ENCODE peak calls at places on chromosomes 4 and X, in eight cellular contexts. B is type B pancreatic cell; F is Caki2; C is hypothalamus; G is T follicular helper cell; Q is ovary; I is stimulated activated CD4-positive, alpha-beta T cell treated with anti-CD3 and anti-CD28 coated beads, Interleukin-2, amount 100 ng/mL, for 24 hours; Z is hippocampal formation. U is an unnamed sample.

GRCh38 chr4:8591626-8592365 is 769 bp upstream of the CPZ start:
- DNase-seq in B (no peak), F (no peak), C (no peak), G (no peak), Q (peak; percentile 52), I (no peak), Z (no peak), U (no peak)

GRCh38 chrX:40096395-40097091 is 1.2 kb downstream of the BCOR start:
- DNase-seq in B (no peak), F (peak; percentile 28), C (peak; percentile 55), G (peak; percentile 52), Q (no peak), I (peak; percentile 67), Z (peak; percentile 36), U (peak; percentile 19)

GRCh38 chrX:11010476-11010875 is 100.7 kb upstream of the HCCS start:
- DNase-seq in B (no peak), F (no peak), C (no peak), G (no peak), Q (no peak), I (no peak), Z (no peak), U (no peak)

GRCh38 chrX:23742174-23742692 is 843 bp downstream of the ACOT9 start:
- DNase-seq in B (no peak), F (peak; percentile 83), C (no peak), G (no peak), Q (peak; percentile 24), I (no peak), Z (no peak), U (peak; percentile 78)

GRCh38 chr4:142044271-142044670 is 407.9 kb downstream of the IL15 start:
- DNase-seq in B (no peak), F (no peak), C (no peak), G (no peak), Q (no peak), I (no peak), Z (no peak), U (no peak)

GRCh38 chr4:177228599-177228998 is 81.1 kb upstream of the NEIL3 start:
- DNase-seq in B (no peak), F (no peak), C (no peak), G (no peak), Q (no peak), I (no peak), Z (no peak), U (no peak)

GRCh38 chr4:110359076-110359475 is 116.9 kb upstream of the ENPEP start:
- DNase-seq in B (no peak), F (no peak), C (no peak), G (no peak), Q (no peak), I (no peak), Z (no peak), U (no peak)

GRCh38 chrX:119425050-119425449 is 25.9 kb downstream of the SLC25A43 start:
- DNase-seq in B (no peak), F (no peak), C (no peak), G (no peak), Q (no peak), I (no peak), Z (no peak), U (no peak)

GRCh38 chr4:135510582-135510981 is 1309.0 kb upstream of the PABPC4L start:
- DNase-seq in B (no peak), F (no peak), C (no peak), G (no peak), Q (no peak), I (no peak), Z (no peak), U (peak; percentile 4)